ENCODE peak calls at places on chromosomes 2 and 18, in four cellular contexts. One of them, this sample, is unnamed.

GRCh38 chr2:46887028-46887885 is 28.3 kb downstream of the MCFD2 start:
- DNase-seq in IMR-90: peak
- DNase-seq in lower lobe of right lung: no peak
- DNase-seq in PC-9: peak
- DNase-seq in this sample: no peak

GRCh38 chr2:230569298-230569697 is 143.3 kb upstream of the CAB39 start:
- DNase-seq in PC-9: no peak
- DNase-seq in lower lobe of right lung: no peak
- DNase-seq in IMR-90: no peak
- DNase-seq in this sample: no peak

GRCh38 chr2:45337396-45337795 is 273.7 kb downstream of the SRBD1 start:
- DNase-seq in IMR-90: no peak
- DNase-seq in lower lobe of right lung: no peak
- DNase-seq in PC-9: no peak
- DNase-seq in this sample: no peak

GRCh38 chr2:159285929-159286708 is at the start of gene WDSUB1:
- DNase-seq in IMR-90: peak
- DNase-seq in PC-9: peak
- DNase-seq in lower lobe of right lung: peak
- DNase-seq in this sample: peak

GRCh38 chr2:160209457-160209856 is 9.4 kb upstream of the ITGB6 start:
- DNase-seq in IMR-90: peak
- DNase-seq in PC-9: peak
- DNase-seq in lower lobe of right lung: no peak
- DNase-seq in this sample: no peak

GRCh38 chr2:231717281-231718180 is 9.2 kb downstream of the PTMA start:
- DNase-seq in lower lobe of right lung: peak
- DNase-seq in IMR-90: peak
- DNase-seq in PC-9: peak
- DNase-seq in this sample: no peak

GRCh38 chr2:17879137-17879912 is 858 bp downstream of the KCNS3 start:
- DNase-seq in lower lobe of right lung: peak
- DNase-seq in IMR-90: peak
- DNase-seq in PC-9: peak
- DNase-seq in this sample: peak

GRCh38 chr18:65352183-65352582 is 398.6 kb upstream of the CDH7 start:
- DNase-seq in IMR-90: no peak
- DNase-seq in PC-9: no peak
- DNase-seq in lower lobe of right lung: no peak
- DNase-seq in this sample: no peak

GRCh38 chr2:76862901-76863300 is 659.3 kb downstream of the LRRTM4 start:
- DNase-seq in PC-9: no peak
- DNase-seq in IMR-90: no peak
- DNase-seq in lower lobe of right lung: no peak
- DNase-seq in this sample: no peak

GRCh38 chr2:76866464-76866863 is 655.7 kb downstream of the LRRTM4 start:
- DNase-seq in lower lobe of right lung: no peak
- DNase-seq in PC-9: no peak
- DNase-seq in IMR-90: no peak
- DNase-seq in this sample: no peak

GRCh38 chr2:76861708-76862107 is 660.5 kb downstream of the LRRTM4 start:
- DNase-seq in IMR-90: no peak
- DNase-seq in lower lobe of right lung: no peak
- DNase-seq in PC-9: no peak
- DNase-seq in this sample: no peak
- H3K27ac ChIP-seq in IMR-90: no peak
- H3K27ac ChIP-seq in lower lobe of right lung: no peak
- H3K27ac ChIP-seq in PC-9: no peak
- H3K27ac ChIP-seq in this sample: no peak

DNA sequence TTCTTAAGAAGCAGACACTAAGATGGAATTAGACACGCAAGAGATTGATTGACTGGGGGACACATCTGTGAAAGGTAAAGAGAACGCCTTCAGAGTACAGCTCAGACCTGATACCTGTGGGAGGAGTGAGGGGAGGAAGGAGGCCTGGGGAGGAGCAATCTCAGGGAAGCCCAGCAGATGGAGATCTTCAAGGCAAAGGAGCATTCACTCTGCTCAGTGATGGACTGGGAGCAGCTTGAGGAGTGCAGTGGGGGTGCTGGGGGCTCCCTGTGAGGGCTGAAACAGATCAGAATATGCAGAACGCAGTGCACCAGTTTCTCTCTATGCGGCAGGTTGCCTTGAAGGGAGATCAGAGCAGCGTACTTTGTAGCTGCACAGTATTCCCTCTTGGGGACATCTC is 103.7 kb upstream of the ATP8B1 start:
- DNase-seq in lower lobe of right lung: no peak
- DNase-seq in IMR-90: no peak
- DNase-seq in PC-9: no peak
- DNase-seq in this sample: no peak
- TF ChIP-seq CTCF in lower lobe of right lung: no peak
- TF ChIP-seq CTCF in IMR-90: no peak
- TF ChIP-seq CTCF in PC-9: peak
- TF ChIP-seq CTCF in this sample: no peak

GRCh38 chr2:233668605-233669260 is 3.0 kb upstream of the UGT1A9 start:
- DNase-seq in lower lobe of right lung: no peak
- DNase-seq in IMR-90: no peak
- DNase-seq in PC-9: peak
- DNase-seq in this sample: no peak
- H3K27ac ChIP-seq in lower lobe of right lung: no peak
- H3K27ac ChIP-seq in IMR-90: no peak
- H3K27ac ChIP-seq in PC-9: no peak
- H3K27ac ChIP-seq in this sample: no peak

GRCh38 chr18:54675076-54675475 is 84.0 kb downstream of the DYNAP start:
- DNase-seq in PC-9: no peak
- DNase-seq in lower lobe of right lung: no peak
- DNase-seq in IMR-90: no peak
- DNase-seq in this sample: no peak

GRCh38 chr18:54672846-54673475 is 81.9 kb downstream of the DYNAP start:
- DNase-seq in IMR-90: no peak
- DNase-seq in PC-9: peak
- DNase-seq in lower lobe of right lung: no peak
- DNase-seq in this sample: no peak

GRCh38 chr18:54672109-54672508 is 81.1 kb downstream of the DYNAP start:
- DNase-seq in lower lobe of right lung: no peak
- DNase-seq in PC-9: no peak
- DNase-seq in IMR-90: no peak
- DNase-seq in this sample: no peak

GRCh38 chr18:54671291-54671881 is 80.3 kb downstream of the DYNAP start:
- DNase-seq in PC-9: peak
- DNase-seq in IMR-90: peak
- DNase-seq in lower lobe of right lung: no peak
- DNase-seq in this sample: peak
- TF ChIP-seq CTCF in PC-9: peak
- TF ChIP-seq CTCF in IMR-90: peak
- TF ChIP-seq CTCF in lower lobe of right lung: peak
- TF ChIP-seq CTCF in this sample: peak